ENCODE peak calls at places on chromosomes 11 and 22, in seven cellular contexts. S is hepatocyte; B is endodermal cell; M is CD8-positive, alpha-beta T cell; Q is CD4-positive, alpha-beta memory T cell; C is body of pancreas; G is PC-9. O is an unnamed sample.

GRCh38 chr22:34303656-34304055 is 383.4 kb upstream of the LARGE1 start:
- DNase-seq in M (no peak), B (no peak), Q (no peak), C (no peak), S (no peak), G (no peak), O (no peak)

GRCh38 chr22:35883028-35883620 is 145.5 kb downstream of the RBFOX2 start:
- DNase-seq in C (no peak), B (no peak), Q (no peak), M (no peak), G (peak; percentile 32), S (no peak), O (no peak)

GRCh38 chr22:30224161-30224857 is 22.2 kb downstream of the LIF start:
- DNase-seq in B (no peak), S (peak; percentile 49), Q (no peak), G (peak; percentile 71), C (no peak), M (no peak), O (peak; percentile 85)

GRCh38 chr11:27934830-27935145 is 173.2 kb downstream of the KIF18A start:
- DNase-seq in B (no peak), S (peak; percentile 74), G (peak; percentile 45), C (no peak), M (no peak), Q (no peak), O (peak; percentile 85)

GRCh38 chr11:43853766-43854165 is 26.9 kb upstream of the ALKBH3 start:
- DNase-seq in Q (no peak), M (no peak), G (no peak), S (no peak), C (no peak), B (no peak), O (no peak)

GRCh38 chr11:61281581-61282250 is 13.4 kb downstream of the VWCE start:
- DNase-seq in S (peak; percentile 68), M (no peak), Q (no peak), G (peak; percentile 66), B (peak; percentile 97), C (peak; percentile 40), O (no peak)

GRCh38 chr11:58513747-58514367 is 6.0 kb upstream of the OR5B21 start:
- DNase-seq in M (no peak), S (peak; percentile 73), Q (no peak), C (peak; percentile 38), B (peak; percentile 88), G (peak; percentile 67), O (peak; percentile 49)

GRCh38 chr11:115566185-115566765 is 62.1 kb upstream of the CADM1 start:
- DNase-seq in C (no peak), S (no peak), M (no peak), Q (no peak), B (no peak), G (no peak), O (no peak)

GRCh38 chr11:121651267-121651625 is 198.5 kb upstream of the SORL1-AS1 start:
- DNase-seq in B (no peak), M (no peak), Q (no peak), C (no peak), G (no peak), S (no peak), O (no peak)

GRCh38 chr11:20031155-20032001 is 128.9 kb downstream of the DBX1 start:
- DNase-seq in C (no peak), M (no peak), G (peak; percentile 41), Q (no peak), S (peak; percentile 37), B (peak; percentile 86), O (peak; percentile 83)

GRCh38 chr11:232783-233565 is 3.2 kb downstream of the SIRT3 start:
- DNase-seq in S (no peak), M (no peak), G (no peak), B (peak; percentile 30), C (no peak), Q (no peak), O (no peak)

GRCh38 chr11:15761235-15761634 is 595.1 kb downstream of the SOX6 start:
- DNase-seq in M (no peak), C (no peak), Q (no peak), S (no peak), G (no peak), B (no peak), O (no peak)

GRCh38 chr22:38724926-38725571 is 19.3 kb downstream of the GTPBP1 start:
- DNase-seq in B (peak; percentile 74), S (peak; percentile 44), Q (no peak), M (no peak), C (peak; percentile 16), G (no peak), O (no peak)

GRCh38 chr11:33257160-33257896 is at the start of gene HIPK3:
- DNase-seq in S (peak; percentile 95), Q (peak; percentile 80), B (peak; percentile 91), M (peak; percentile 68), G (peak; percentile 92), C (peak; percentile 81), O (peak; percentile 84)

GRCh38 chr11:96500440-96500839 is 110.6 kb downstream of the JRKL start:
- DNase-seq in G (no peak), C (no peak), M (no peak), S (no peak), Q (no peak), B (no peak), O (no peak)

GRCh38 chr11:15010860-15011259 is 38.7 kb upstream of the CALCA start:
- DNase-seq in G (no peak), S (no peak), B (no peak), C (no peak), M (no peak), Q (no peak), O (no peak)

GRCh38 chr11:96254854-96255253 is 88.1 kb downstream of the MAML2 start:
- DNase-seq in Q (no peak), G (no peak), M (no peak), S (no peak), C (no peak), B (no peak), O (no peak)

GRCh38 chr11:61747389-61748285 is 4.8 kb upstream of the MYRF start:
- DNase-seq in S (peak; percentile 89), M (peak; percentile 22), Q (peak; percentile 26), C (peak; percentile 87), B (peak; percentile 95), G (peak; percentile 86), O (peak; percentile 66)

GRCh38 chr22:29343313-29343805 is 27.9 kb upstream of the RASL10A start:
- DNase-seq in B (no peak), G (peak; percentile 54), Q (no peak), S (no peak), M (no peak), C (peak; percentile 84), O (peak; percentile 37)

GRCh38 chr11:100550910-100551309 is 136.2 kb upstream of the ARHGAP42 start:
- DNase-seq in G (no peak), C (no peak), B (no peak), M (no peak), S (no peak), Q (no peak), O (no peak)

GRCh38 chr11:77407613-77408012 is 66.3 kb downstream of the PAK1 start:
- DNase-seq in C (peak; percentile 75), Q (no peak), G (peak; percentile 56), S (peak; percentile 69), M (no peak), B (no peak), O (peak; percentile 15)

GRCh38 chr11:28756977-28757376 is 648.8 kb downstream of the METTL15 start:
- DNase-seq in C (no peak), M (no peak), S (no peak), B (no peak), G (peak; percentile 33), Q (no peak), O (peak; percentile 85)

DNA sequence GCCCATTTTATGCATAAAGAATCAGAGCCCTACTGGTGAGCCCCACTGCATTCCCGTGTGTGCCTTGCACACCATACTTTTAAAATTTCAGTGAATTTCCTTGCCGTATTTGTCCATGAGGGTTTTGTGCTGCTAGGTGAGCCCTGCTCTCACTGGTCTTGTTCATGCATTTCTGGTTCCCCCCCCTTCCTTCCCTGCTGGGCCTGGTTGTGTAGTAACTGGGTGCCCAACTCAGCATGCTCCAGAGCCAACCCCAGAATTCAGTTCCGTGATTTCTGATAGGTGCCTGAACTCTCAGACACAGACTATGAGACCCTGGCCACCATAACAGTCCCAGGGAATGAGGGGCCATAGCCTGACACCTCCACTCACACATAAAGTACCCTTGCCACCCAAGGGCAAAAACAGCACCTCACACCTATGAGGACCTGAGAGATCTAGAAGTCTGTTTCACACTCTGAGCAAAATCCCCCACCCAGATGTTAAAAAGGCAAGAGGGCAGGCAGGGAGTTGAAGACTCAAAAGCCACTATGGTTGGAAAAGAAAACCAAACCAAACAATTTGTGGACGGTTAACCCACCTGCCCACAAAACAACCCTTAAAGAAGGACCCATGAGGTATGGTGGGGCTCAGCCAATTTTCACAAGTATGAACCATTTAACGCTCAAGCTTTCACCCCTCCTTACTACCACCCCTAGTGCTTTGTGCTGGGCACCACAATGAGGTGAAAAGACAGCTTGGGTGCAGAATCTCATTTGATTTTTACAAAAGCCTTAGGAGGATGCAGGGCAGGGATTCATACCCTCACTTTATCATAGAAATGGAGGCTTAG is 16.8 kb upstream of the IL10RA start:
- DNase-seq in C (no peak), S (no peak), Q (no peak), G (no peak), M (no peak), B (no peak), O (no peak)
- H3K27me3 ChIP-seq in C (no peaks in the 10 kb centered on the region), S (no peaks in the 10 kb centered on the region), Q (no peaks in the 10 kb centered on the region), G (no peaks in the 10 kb centered on the region), M (no peaks in the 10 kb centered on the region), B (peaks cover 3% of the 10 kb centered on the region), O (no peaks in the 10 kb centered on the region)

GRCh38 chr11:64466115-64466718 is 107.3 kb downstream of the RPS6KA4 start:
- DNase-seq in Q (no peak), B (no peak), S (no peak), G (no peak), C (no peak), M (no peak), O (no peak)
- H3K9me3 ChIP-seq in Q (no peaks in the 10 kb centered on the region), B (no peaks in the 10 kb centered on the region), S (no peaks in the 10 kb centered on the region), G (no peaks in the 10 kb centered on the region), C (no peaks in the 10 kb centered on the region), M (no peaks in the 10 kb centered on the region), O (no peaks in the 10 kb centered on the region)

DNA sequence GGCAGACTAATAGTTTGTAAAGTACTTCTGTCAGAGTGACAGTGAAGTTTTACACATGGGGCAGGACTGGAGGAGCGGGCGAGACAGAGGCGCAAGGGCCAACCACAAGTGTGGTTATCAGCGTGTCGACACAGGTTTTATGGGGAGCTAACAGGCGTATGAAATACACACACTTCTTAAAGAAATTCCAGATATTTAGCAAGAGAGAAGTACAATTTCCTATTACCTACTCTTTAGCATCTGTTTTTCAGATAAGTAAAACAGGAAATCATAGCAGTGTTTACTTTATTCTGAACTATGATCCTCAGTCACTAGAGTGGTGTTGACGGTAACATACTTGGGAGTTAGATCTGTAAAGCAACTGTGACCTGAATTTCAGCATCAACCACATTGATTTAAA is 22.5 kb downstream of the VSIG10L2 start:
- DNase-seq in M (no peak), B (no peak), Q (no peak), C (no peak), S (no peak), G (no peak), O (no peak)
- H3K27ac ChIP-seq in M (no peak overlapping the region), B (no peak overlapping the region), Q (no peak overlapping the region), C (no peak overlapping the region), S (peak overlapping the region; percentile 29), G (no peak overlapping the region), O (no peak overlapping the region)

DNA sequence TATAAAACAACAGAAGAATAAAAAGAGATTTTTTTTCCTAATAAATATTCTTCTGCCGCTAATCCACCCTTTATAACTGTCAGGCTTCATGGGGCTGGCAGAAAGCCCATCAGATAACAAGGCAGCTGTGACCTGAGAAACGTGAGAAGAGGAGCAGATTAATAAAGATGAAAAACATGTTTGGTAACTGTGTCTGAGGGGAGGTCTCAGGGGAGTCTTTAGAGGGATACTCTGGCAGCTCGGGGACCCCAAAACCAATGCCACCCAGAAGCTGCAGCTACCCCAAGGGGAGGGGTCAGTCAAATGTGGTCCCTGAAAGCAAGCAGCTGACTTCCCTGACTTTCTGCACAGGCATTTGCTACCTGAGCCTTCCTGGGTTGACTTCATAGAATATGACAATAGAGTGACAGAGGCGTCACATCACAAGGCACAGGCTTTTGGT is 48.4 kb upstream of the POU2AF1 start:
- DNase-seq in B (peak; percentile 22), M (no peak), C (no peak), G (peak; percentile 57), Q (no peak), S (peak; percentile 44), O (no peak)
- H3K27me3 ChIP-seq in B (no peaks in the 10 kb centered on the region), M (no peaks in the 10 kb centered on the region), C (no peaks in the 10 kb centered on the region), G (no peaks in the 10 kb centered on the region), Q (no peaks in the 10 kb centered on the region), S (no peaks in the 10 kb centered on the region), O (no peaks in the 10 kb centered on the region)

O was measured in SJSA1.